ENCODE peak calls at places on chromosomes 11 and 22, in eight cellular contexts. One of them, this sample, is unnamed.
A peak's percentile ranks its signal among the peaks of the same experiment; 100 is the strongest.

GRCh38 chr11:24513837-24514594 is 17.2 kb downstream of the LUZP2 start:
- DNase-seq in upper lobe of left lung: no peak
- DNase-seq in endothelial cell of umbilical vein: no peak
- DNase-seq in tibial nerve: no peak
- DNase-seq in heart left ventricle: no peak
- DNase-seq in A549: no peak
- DNase-seq in esophagus muscularis mucosa: no peak
- DNase-seq in ovary: no peak
- DNase-seq in this sample: no peak

GRCh38 chr22:17969732-17970131 is 54.6 kb downstream of the MICAL3 start:
- DNase-seq in ovary: peak; percentile 29
- DNase-seq in A549: peak; percentile 89
- DNase-seq in esophagus muscularis mucosa: no peak
- DNase-seq in endothelial cell of umbilical vein: peak; percentile 52
- DNase-seq in upper lobe of left lung: no peak
- DNase-seq in tibial nerve: no peak
- DNase-seq in heart left ventricle: peak; percentile 85
- DNase-seq in this sample: no peak

GRCh38 chr11:82225502-82225901 is 508.2 kb downstream of the FAM181B start:
- DNase-seq in A549: no peak
- DNase-seq in endothelial cell of umbilical vein: no peak
- DNase-seq in tibial nerve: no peak
- DNase-seq in upper lobe of left lung: no peak
- DNase-seq in heart left ventricle: no peak
- DNase-seq in ovary: no peak
- DNase-seq in esophagus muscularis mucosa: no peak
- DNase-seq in this sample: no peak

GRCh38 chr11:9315078-9315688 is 790 bp upstream of the TMEM41B start:
- DNase-seq in esophagus muscularis mucosa: no peak
- DNase-seq in ovary: no peak
- DNase-seq in heart left ventricle: no peak
- DNase-seq in A549: no peak
- DNase-seq in upper lobe of left lung: no peak
- DNase-seq in endothelial cell of umbilical vein: no peak
- DNase-seq in tibial nerve: no peak
- DNase-seq in this sample: no peak

GRCh38 chr11:2436013-2436520 is 8.2 kb downstream of the TRPM5 start:
- DNase-seq in esophagus muscularis mucosa: no peak
- DNase-seq in tibial nerve: no peak
- DNase-seq in ovary: no peak
- DNase-seq in heart left ventricle: no peak
- DNase-seq in A549: no peak
- DNase-seq in upper lobe of left lung: no peak
- DNase-seq in endothelial cell of umbilical vein: no peak
- DNase-seq in this sample: no peak

GRCh38 chr11:96607890-96608558 is 218.2 kb downstream of the JRKL start:
- DNase-seq in endothelial cell of umbilical vein: no peak
- DNase-seq in ovary: no peak
- DNase-seq in esophagus muscularis mucosa: no peak
- DNase-seq in tibial nerve: no peak
- DNase-seq in upper lobe of left lung: no peak
- DNase-seq in A549: no peak
- DNase-seq in heart left ventricle: no peak
- DNase-seq in this sample: no peak

GRCh38 chr22:19663821-19664325 is 50.4 kb upstream of the SEPTIN5 start:
- DNase-seq in endothelial cell of umbilical vein: peak; percentile 70
- DNase-seq in heart left ventricle: peak; percentile 86
- DNase-seq in upper lobe of left lung: no peak
- DNase-seq in A549: no peak
- DNase-seq in ovary: no peak
- DNase-seq in esophagus muscularis mucosa: no peak
- DNase-seq in tibial nerve: no peak
- DNase-seq in this sample: no peak

GRCh38 chr11:64896448-64897022 is 18.1 kb upstream of the EHD1 start:
- DNase-seq in esophagus muscularis mucosa: no peak
- DNase-seq in ovary: no peak
- DNase-seq in tibial nerve: no peak
- DNase-seq in endothelial cell of umbilical vein: no peak
- DNase-seq in heart left ventricle: no peak
- DNase-seq in A549: no peak
- DNase-seq in upper lobe of left lung: no peak
- DNase-seq in this sample: no peak

GRCh38 chr22:38035530-38035885 is 21.7 kb upstream of the PICK1 start:
- DNase-seq in ovary: no peak
- DNase-seq in esophagus muscularis mucosa: no peak
- DNase-seq in heart left ventricle: no peak
- DNase-seq in A549: no peak
- DNase-seq in tibial nerve: no peak
- DNase-seq in upper lobe of left lung: no peak
- DNase-seq in endothelial cell of umbilical vein: no peak
- DNase-seq in this sample: no peak

GRCh38 chr11:121534131-121535093 is 81.6 kb upstream of the SORL1-AS1 start:
- DNase-seq in heart left ventricle: no peak
- DNase-seq in upper lobe of left lung: no peak
- DNase-seq in esophagus muscularis mucosa: no peak
- DNase-seq in ovary: peak; percentile 39
- DNase-seq in endothelial cell of umbilical vein: no peak
- DNase-seq in tibial nerve: no peak
- DNase-seq in A549: no peak
- DNase-seq in this sample: no peak

GRCh38 chr11:76579047-76579751 is 91.3 kb downstream of the LRRC32 start:
- DNase-seq in ovary: peak; percentile 46
- DNase-seq in endothelial cell of umbilical vein: peak; percentile 97
- DNase-seq in upper lobe of left lung: peak; percentile 33
- DNase-seq in A549: no peak
- DNase-seq in tibial nerve: no peak
- DNase-seq in heart left ventricle: peak; percentile 85
- DNase-seq in esophagus muscularis mucosa: peak; percentile 37
- DNase-seq in this sample: no peak

GRCh38 chr11:35822815-35823495 is 120.9 kb upstream of the LDLRAD3 start:
- DNase-seq in endothelial cell of umbilical vein: no peak
- DNase-seq in esophagus muscularis mucosa: no peak
- DNase-seq in heart left ventricle: no peak
- DNase-seq in tibial nerve: no peak
- DNase-seq in A549: no peak
- DNase-seq in ovary: no peak
- DNase-seq in upper lobe of left lung: no peak
- DNase-seq in this sample: no peak

GRCh38 chr11:64319421-64319761 is 1.5 kb downstream of the PRDX5 start:
- DNase-seq in upper lobe of left lung: peak; percentile 70
- DNase-seq in A549: no peak
- DNase-seq in tibial nerve: no peak
- DNase-seq in ovary: no peak
- DNase-seq in heart left ventricle: no peak
- DNase-seq in endothelial cell of umbilical vein: no peak
- DNase-seq in esophagus muscularis mucosa: no peak
- DNase-seq in this sample: no peak

GRCh38 chr11:33540946-33541915 is 159.4 kb downstream of the C11orf91 start:
- DNase-seq in ovary: no peak
- DNase-seq in heart left ventricle: no peak
- DNase-seq in upper lobe of left lung: no peak
- DNase-seq in esophagus muscularis mucosa: peak; percentile 57
- DNase-seq in endothelial cell of umbilical vein: no peak
- DNase-seq in tibial nerve: no peak
- DNase-seq in A549: no peak
- DNase-seq in this sample: no peak

GRCh38 chr22:44664149-44664548 is 37.9 kb upstream of the PRR5 start:
- DNase-seq in endothelial cell of umbilical vein: peak; percentile 62
- DNase-seq in ovary: no peak
- DNase-seq in esophagus muscularis mucosa: peak; percentile 94
- DNase-seq in upper lobe of left lung: peak; percentile 67
- DNase-seq in A549: no peak
- DNase-seq in heart left ventricle: peak; percentile 71
- DNase-seq in tibial nerve: no peak
- DNase-seq in this sample: peak; percentile 74

GRCh38 chr11:12749442-12749841 is 75.2 kb downstream of the TEAD1 start:
- DNase-seq in upper lobe of left lung: no peak
- DNase-seq in ovary: no peak
- DNase-seq in esophagus muscularis mucosa: no peak
- DNase-seq in heart left ventricle: no peak
- DNase-seq in A549: no peak
- DNase-seq in endothelial cell of umbilical vein: no peak
- DNase-seq in tibial nerve: no peak
- DNase-seq in this sample: no peak

GRCh38 chr22:48118654-48119053 is 1356.2 kb downstream of the TBC1D22A start:
- DNase-seq in endothelial cell of umbilical vein: no peak
- DNase-seq in heart left ventricle: no peak
- DNase-seq in tibial nerve: no peak
- DNase-seq in upper lobe of left lung: no peak
- DNase-seq in esophagus muscularis mucosa: peak; percentile 17
- DNase-seq in A549: no peak
- DNase-seq in ovary: no peak
- DNase-seq in this sample: no peak

GRCh38 chr11:9656864-9657263 is 7.0 kb upstream of the SWAP70 start:
- DNase-seq in A549: no peak
- DNase-seq in esophagus muscularis mucosa: no peak
- DNase-seq in ovary: no peak
- DNase-seq in endothelial cell of umbilical vein: peak; percentile 35
- DNase-seq in tibial nerve: no peak
- DNase-seq in upper lobe of left lung: no peak
- DNase-seq in heart left ventricle: no peak
- DNase-seq in this sample: no peak

GRCh38 chr22:36982136-36982535 is 37.1 kb downstream of the TST start:
- DNase-seq in esophagus muscularis mucosa: no peak
- DNase-seq in tibial nerve: no peak
- DNase-seq in upper lobe of left lung: no peak
- DNase-seq in ovary: no peak
- DNase-seq in A549: no peak
- DNase-seq in heart left ventricle: no peak
- DNase-seq in endothelial cell of umbilical vein: no peak
- DNase-seq in this sample: no peak

GRCh38 chr11:43681543-43681942 is 1.0 kb downstream of the HSD17B12 start:
- DNase-seq in tibial nerve: no peak
- DNase-seq in upper lobe of left lung: no peak
- DNase-seq in ovary: no peak
- DNase-seq in esophagus muscularis mucosa: no peak
- DNase-seq in endothelial cell of umbilical vein: no peak
- DNase-seq in heart left ventricle: no peak
- DNase-seq in A549: peak; percentile 40
- DNase-seq in this sample: no peak

GRCh38 chr11:44709966-44710365 is 16.8 kb upstream of the TSPAN18 start:
- DNase-seq in ovary: no peak
- DNase-seq in esophagus muscularis mucosa: no peak
- DNase-seq in heart left ventricle: no peak
- DNase-seq in A549: no peak
- DNase-seq in endothelial cell of umbilical vein: peak; percentile 59
- DNase-seq in tibial nerve: no peak
- DNase-seq in upper lobe of left lung: no peak
- DNase-seq in this sample: no peak

GRCh38 chr11:72741429-72741833 is 10.8 kb downstream of the ARAP1 start:
- DNase-seq in heart left ventricle: no peak
- DNase-seq in tibial nerve: no peak
- DNase-seq in ovary: no peak
- DNase-seq in endothelial cell of umbilical vein: no peak
- DNase-seq in esophagus muscularis mucosa: no peak
- DNase-seq in upper lobe of left lung: peak; percentile 83
- DNase-seq in A549: no peak
- DNase-seq in this sample: no peak

GRCh38 chr22:26589367-26589844 is 526 bp downstream of the TPST2 start:
- DNase-seq in A549: peak; percentile 20
- DNase-seq in heart left ventricle: peak; percentile 51
- DNase-seq in ovary: peak; percentile 16
- DNase-seq in endothelial cell of umbilical vein: peak; percentile 23
- DNase-seq in tibial nerve: no peak
- DNase-seq in esophagus muscularis mucosa: no peak
- DNase-seq in upper lobe of left lung: peak; percentile 36
- DNase-seq in this sample: no peak

GRCh38 chr11:613369-613968 is 2.3 kb downstream of the IRF7 start:
- DNase-seq in esophagus muscularis mucosa: no peak
- DNase-seq in tibial nerve: peak; percentile 68
- DNase-seq in A549: peak; percentile 49
- DNase-seq in upper lobe of left lung: peak; percentile 90
- DNase-seq in heart left ventricle: peak; percentile 59
- DNase-seq in endothelial cell of umbilical vein: peak; percentile 48
- DNase-seq in ovary: no peak
- DNase-seq in this sample: peak; percentile 65
- H3K4me3 ChIP-seq in esophagus muscularis mucosa: peak overlapping the region; percentile 69
- H3K4me3 ChIP-seq in tibial nerve: no peak overlapping the region
- H3K4me3 ChIP-seq in A549: no peak overlapping the region
- H3K4me3 ChIP-seq in upper lobe of left lung: peak overlapping the region; percentile 62
- H3K4me3 ChIP-seq in heart left ventricle: no peak overlapping the region
- H3K4me3 ChIP-seq in endothelial cell of umbilical vein: no peak overlapping the region
- H3K4me3 ChIP-seq in ovary: no peak overlapping the region
- H3K4me3 ChIP-seq in this sample: no peak overlapping the region

GRCh38 chr11:78416285-78417174 is 1.1 kb downstream of the GAB2 start:
- DNase-seq in tibial nerve: peak; percentile 83
- DNase-seq in upper lobe of left lung: peak; percentile 91
- DNase-seq in esophagus muscularis mucosa: peak; percentile 97
- DNase-seq in ovary: peak; percentile 84
- DNase-seq in heart left ventricle: peak; percentile 89
- DNase-seq in A549: peak; percentile 88
- DNase-seq in endothelial cell of umbilical vein: peak; percentile 91
- DNase-seq in this sample: peak; percentile 98
- TF ChIP-seq POLR2A in tibial nerve: peak; percentile 10
- TF ChIP-seq POLR2A in upper lobe of left lung: peak; percentile 88
- TF ChIP-seq POLR2A in esophagus muscularis mucosa: no peak
- TF ChIP-seq POLR2A in ovary: peak; percentile 80
- TF ChIP-seq POLR2A in heart left ventricle: no peak
- TF ChIP-seq POLR2A in A549: no peak
- TF ChIP-seq POLR2A in endothelial cell of umbilical vein: peak; percentile 58
- TF ChIP-seq POLR2A in this sample: no peak

GRCh38 chr11:130070109-130070828 is 575 bp downstream of the APLP2 start:
- DNase-seq in heart left ventricle: peak; percentile 46
- DNase-seq in ovary: peak; percentile 35
- DNase-seq in tibial nerve: no peak
- DNase-seq in endothelial cell of umbilical vein: peak; percentile 45
- DNase-seq in A549: no peak
- DNase-seq in esophagus muscularis mucosa: no peak
- DNase-seq in upper lobe of left lung: no peak
- DNase-seq in this sample: peak; percentile 89
- TF ChIP-seq CTCF in heart left ventricle: peak; percentile 24
- TF ChIP-seq CTCF in ovary: no peak
- TF ChIP-seq CTCF in tibial nerve: no peak
- TF ChIP-seq CTCF in endothelial cell of umbilical vein: peak; percentile 19
- TF ChIP-seq CTCF in A549: no peak
- TF ChIP-seq CTCF in esophagus muscularis mucosa: no peak
- TF ChIP-seq CTCF in upper lobe of left lung: peak; percentile 7
- TF ChIP-seq CTCF in this sample: no peak

GRCh38 chr11:17590463-17590862 is 43.4 kb downstream of the OTOG start:
- DNase-seq in ovary: no peak
- DNase-seq in A549: no peak
- DNase-seq in upper lobe of left lung: peak; percentile 12
- DNase-seq in esophagus muscularis mucosa: no peak
- DNase-seq in endothelial cell of umbilical vein: no peak
- DNase-seq in heart left ventricle: no peak
- DNase-seq in tibial nerve: no peak
- DNase-seq in this sample: no peak
- H3K4me3 ChIP-seq in ovary: no peak overlapping the region
- H3K4me3 ChIP-seq in A549: no peak overlapping the region
- H3K4me3 ChIP-seq in upper lobe of left lung: no peak overlapping the region
- H3K4me3 ChIP-seq in esophagus muscularis mucosa: no peak overlapping the region
- H3K4me3 ChIP-seq in endothelial cell of umbilical vein: no peak overlapping the region
- H3K4me3 ChIP-seq in heart left ventricle: no peak overlapping the region
- H3K4me3 ChIP-seq in tibial nerve: no peak overlapping the region
- H3K4me3 ChIP-seq in this sample: no peak overlapping the region

GRCh38 chr11:20544536-20545237 is 54.7 kb upstream of the SLC6A5 start:
- DNase-seq in upper lobe of left lung: no peak
- DNase-seq in endothelial cell of umbilical vein: no peak
- DNase-seq in ovary: no peak
- DNase-seq in tibial nerve: no peak
- DNase-seq in A549: no peak
- DNase-seq in heart left ventricle: no peak
- DNase-seq in esophagus muscularis mucosa: no peak
- DNase-seq in this sample: no peak
- TF ChIP-seq POLR2A in upper lobe of left lung: no peak
- TF ChIP-seq POLR2A in endothelial cell of umbilical vein: no peak
- TF ChIP-seq POLR2A in ovary: no peak
- TF ChIP-seq POLR2A in tibial nerve: no peak
- TF ChIP-seq POLR2A in A549: no peak
- TF ChIP-seq POLR2A in heart left ventricle: no peak
- TF ChIP-seq POLR2A in esophagus muscularis mucosa: no peak
- TF ChIP-seq POLR2A in this sample: no peak

This sample was measured in lower leg skin.